ENCODE peak calls at places on chromosome 20, in four cellular contexts. N, P, R and L are unnamed samples.

GRCh38 chr20:52268184-52268583 is 76.6 kb upstream of the ZFP64 start:
- DNase-seq in N (no peak), P (no peak), R (no peak), L (no peak)

GRCh38 chr20:21509597-21510331 is 4.1 kb downstream of the NKX2-2 start:
- DNase-seq in N (no peak), P (peak; percentile 39), R (no peak), L (no peak)

GRCh38 chr20:40630723-40631631 is 58.1 kb downstream of the MAFB start:
- DNase-seq in N (no peak), P (no peak), R (no peak), L (peak; percentile 13)

GRCh38 chr20:23187759-23188158 is 101.6 kb upstream of the CD93 start:
- DNase-seq in N (no peak), P (no peak), R (peak; percentile 28), L (no peak)

GRCh38 chr20:49323622-49324238 is 45.9 kb upstream of the ZNFX1 start:
- DNase-seq in N (no peak), P (peak; percentile 41), R (no peak), L (no peak)

GRCh38 chr20:1920252-1920651 is 25.0 kb downstream of the SIRPA start:
- DNase-seq in N (no peak), P (no peak), R (no peak), L (no peak)

GRCh38 chr20:64038579-64039292 is 2.8 kb downstream of the C20orf204 start:
- DNase-seq in N (peak; percentile 80), P (peak; percentile 92), R (peak; percentile 78), L (no peak)

GRCh38 chr20:37564388-37565133 is 36.9 kb upstream of the BLCAP start:
- DNase-seq in N (no peak), P (peak; percentile 90), R (peak; percentile 44), L (peak; percentile 72)

GRCh38 chr20:43949741-43950618 is 35.3 kb downstream of the TOX2 start:
- DNase-seq in N (no peak), P (peak; percentile 70), R (peak; percentile 59), L (no peak)

GRCh38 chr20:24444531-24445190 is 24.8 kb upstream of the SYNDIG1 start:
- DNase-seq in N (no peak), P (no peak), R (no peak), L (no peak)

GRCh38 chr20:24443436-24443835 is 26.0 kb upstream of the SYNDIG1 start:
- DNase-seq in N (no peak), P (no peak), R (no peak), L (no peak)

GRCh38 chr20:24441600-24441999 is 27.8 kb upstream of the SYNDIG1 start:
- DNase-seq in N (no peak), P (no peak), R (no peak), L (no peak)

GRCh38 chr20:24445510-24446170 is 23.8 kb upstream of the SYNDIG1 start:
- DNase-seq in N (no peak), P (no peak), R (no peak), L (no peak)

DNA sequence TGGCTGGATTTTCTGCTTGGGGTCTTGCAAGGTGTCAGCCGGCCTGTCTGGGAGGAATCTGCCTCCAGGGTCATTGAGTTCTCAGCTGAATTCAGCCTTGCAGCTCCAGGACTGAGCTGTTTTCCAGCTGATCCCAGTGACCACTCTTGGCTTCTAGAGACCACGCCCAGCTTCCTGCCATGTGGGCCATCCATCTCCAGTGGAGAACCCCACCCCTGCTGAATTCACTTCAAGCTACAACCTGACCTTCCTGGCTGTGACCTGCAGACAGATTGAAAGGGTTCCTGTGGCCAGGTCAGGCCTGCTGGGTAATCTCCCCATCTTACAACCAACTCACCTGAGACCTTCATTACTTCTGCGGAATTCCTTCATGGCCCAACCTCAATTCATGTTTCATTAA is 26.5 kb upstream of the SYNDIG1 start:
- DNase-seq in N (no peak), P (no peak), R (no peak), L (no peak)
- H3K4me3 ChIP-seq in N (no peak overlapping the region), P (no peak overlapping the region), R (no peak overlapping the region), L (no peak overlapping the region)

DNA sequence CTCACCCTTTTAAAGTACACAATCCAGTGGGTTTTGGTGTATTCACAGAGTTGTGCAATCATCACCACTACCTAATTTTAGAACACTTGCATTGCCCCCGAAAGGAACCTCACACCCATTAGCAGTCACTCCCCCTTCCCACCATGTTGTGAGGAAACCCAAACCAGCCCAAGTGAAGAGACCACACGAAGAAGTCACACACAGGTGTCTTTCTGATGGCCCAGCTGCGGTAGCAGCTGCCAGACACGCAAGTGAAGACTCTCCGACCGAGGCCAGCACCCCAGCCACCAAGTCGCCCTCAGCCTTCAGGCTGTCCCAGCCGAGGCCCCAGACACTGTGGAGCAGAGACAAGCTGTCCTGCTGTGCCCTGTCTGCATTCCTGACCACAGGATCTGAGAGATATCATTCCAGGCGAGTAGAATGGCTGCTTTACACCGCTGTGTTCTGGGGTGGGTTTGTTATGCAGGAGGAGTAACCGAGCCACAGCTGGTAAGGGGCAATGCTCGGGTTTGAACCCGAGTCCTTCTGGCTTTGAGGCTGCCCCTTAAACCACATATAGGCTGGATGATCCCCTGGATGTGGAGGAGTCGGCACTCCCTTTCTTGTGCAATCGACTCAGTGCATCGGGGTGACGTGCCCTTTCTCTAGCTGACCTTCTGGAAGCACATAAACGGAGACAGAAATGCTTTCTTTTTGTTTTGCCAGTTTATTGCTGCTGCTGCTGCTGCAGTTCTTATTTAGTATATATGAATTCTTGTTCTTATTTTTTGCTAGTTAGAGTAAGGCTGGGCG is 59.0 kb upstream of the PTPN1 start:
- DNase-seq in N (peak; percentile 82), P (no peak), R (peak; percentile 61), L (no peak)
- TF ChIP-seq POLR2AphosphoS5 in N (no peak), P (no peak), R (no peak), L (no peak)

DNA sequence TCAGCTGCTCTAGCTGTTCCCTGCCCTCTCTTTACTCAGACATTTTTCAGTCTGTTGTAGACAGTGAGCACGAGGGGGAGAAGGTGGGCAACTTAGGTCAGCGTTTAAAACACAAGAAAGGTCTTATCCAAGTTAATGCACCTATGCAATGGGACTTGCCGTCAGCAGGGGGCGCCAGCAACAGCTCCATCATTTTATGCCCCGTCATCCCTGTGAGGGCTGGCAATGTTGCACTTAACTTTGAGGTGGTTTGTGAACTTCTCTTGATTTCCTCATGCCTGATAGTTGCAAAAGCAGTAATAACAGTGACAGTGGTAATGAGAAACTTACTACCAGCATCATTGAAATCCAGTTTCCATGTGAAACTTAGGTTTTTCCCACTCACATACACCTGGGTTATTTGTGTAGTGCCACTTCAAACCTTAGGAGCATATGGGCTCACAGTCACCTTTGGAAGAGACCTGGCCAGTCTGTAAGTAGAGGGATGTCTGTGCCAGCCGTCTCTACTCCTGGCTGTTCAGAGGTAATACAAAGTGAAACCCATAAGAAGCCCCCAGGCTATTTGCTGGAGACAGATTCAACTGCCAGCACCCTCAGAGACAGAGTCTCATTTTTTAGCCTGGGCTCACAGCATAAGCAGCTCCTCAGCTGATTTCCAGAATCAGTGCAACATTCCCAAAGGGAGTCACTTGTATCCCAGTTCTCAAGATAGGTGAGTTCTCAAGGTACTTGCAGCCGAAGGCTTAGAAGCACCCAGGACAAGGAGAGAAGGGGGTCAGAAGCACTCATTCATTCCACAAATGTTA is 44.8 kb upstream of the ID1 start:
- DNase-seq in N (peak; percentile 81), P (peak; percentile 68), R (peak; percentile 76), L (no peak)
- TF ChIP-seq EP300 in N (no peak), P (no peak), R (no peak), L (no peak)

DNA sequence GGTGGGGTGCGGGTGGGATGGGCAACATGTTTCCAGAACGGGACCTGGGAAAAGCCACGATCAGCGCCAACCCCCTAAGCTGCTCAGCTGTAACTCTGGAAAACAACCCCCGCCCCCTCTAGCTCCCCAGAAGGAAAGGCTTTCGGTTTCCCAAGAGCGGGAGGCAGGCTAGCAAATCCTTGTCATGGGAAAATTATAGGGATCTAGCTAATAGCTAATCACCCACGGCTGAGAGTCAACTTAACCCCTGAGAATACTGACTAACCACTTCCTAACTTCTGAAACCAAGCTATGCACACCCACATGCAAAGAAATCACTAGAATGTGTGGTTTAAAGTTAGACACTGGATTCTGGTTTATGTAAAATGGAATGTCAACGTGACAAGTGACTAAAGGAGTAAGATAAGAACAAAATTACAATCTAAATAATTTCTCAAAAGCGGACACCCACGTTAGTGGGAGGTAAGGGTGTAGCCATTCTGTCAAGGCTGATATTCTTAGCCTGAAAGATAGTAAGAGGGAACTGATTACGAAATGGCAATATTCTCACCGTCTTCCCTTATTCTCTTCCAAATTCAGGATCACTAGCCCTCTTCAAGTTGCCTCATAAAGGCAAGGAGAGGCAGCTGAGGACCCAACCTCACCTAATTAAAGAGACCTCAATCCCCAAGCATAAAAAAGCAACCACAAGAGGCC is 20.1 kb downstream of the JAG1 start:
- DNase-seq in N (peak; percentile 88), P (no peak), R (peak; percentile 41), L (no peak)
- H3K4me3 ChIP-seq in N (peak overlapping the region; percentile 40), P (no peak overlapping the region), R (no peak overlapping the region), L (peak overlapping the region; percentile 15)

GRCh38 chr20:44983095-44983674 is 16.9 kb downstream of the STK4 start:
- DNase-seq in N (no peak), P (no peak), R (no peak), L (no peak)

GRCh38 chr20:44981736-44982406 is 15.6 kb downstream of the STK4 start:
- DNase-seq in N (no peak), P (no peak), R (no peak), L (no peak)

GRCh38 chr20:44976698-44977097 is 10.4 kb downstream of the STK4 start:
- DNase-seq in N (no peak), P (no peak), R (no peak), L (no peak)

DNA sequence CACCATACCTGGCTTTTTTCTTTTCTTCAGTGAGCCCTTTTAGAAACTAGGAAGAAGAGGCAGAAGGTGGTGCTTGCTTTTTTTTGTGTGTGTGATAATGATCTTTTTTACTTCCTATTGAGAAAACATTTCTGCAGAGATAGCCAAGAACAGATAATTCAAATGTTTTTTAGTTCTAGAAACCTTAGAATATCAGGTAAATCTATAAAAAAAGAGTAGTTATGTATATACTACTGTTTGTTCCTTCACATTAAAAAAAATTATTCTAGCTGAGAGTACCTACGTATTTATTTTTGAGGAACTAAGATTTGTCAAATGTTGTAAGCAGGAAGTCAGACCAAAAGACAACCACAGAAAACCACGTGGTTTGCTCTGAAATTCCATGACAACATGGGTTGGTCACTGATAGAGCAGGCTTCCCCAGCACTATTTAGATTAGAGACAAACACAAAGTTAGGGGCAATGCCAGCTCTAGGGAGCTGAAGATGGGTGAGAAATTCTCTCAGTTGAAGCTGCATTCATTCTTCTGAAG is 12.8 kb downstream of the STK4 start:
- DNase-seq in N (no peak), P (no peak), R (peak; percentile 46), L (no peak)
- TF ChIP-seq POLR2AphosphoS5 in N (no peak), P (no peak), R (no peak), L (no peak)

GRCh38 chr20:59350330-59351147 is 50.1 kb downstream of the EDN3 start:
- DNase-seq in N (no peak), P (no peak), R (no peak), L (no peak)
- TF ChIP-seq EP300 in N (no peak), P (no peak), R (no peak), L (no peak)

GRCh38 chr20:62433655-62434054 is 6.3 kb upstream of the RBBP8NL start:
- DNase-seq in N (peak; percentile 86), P (no peak), R (peak; percentile 53), L (no peak)
- H3K4me3 ChIP-seq in N (no peak overlapping the region), P (no peak overlapping the region), R (no peak overlapping the region), L (no peak overlapping the region)

GRCh38 chr20:47503685-47504084 is 2.0 kb downstream of the NCOA3 start:
- DNase-seq in N (no peak), P (no peak), R (no peak), L (no peak)

GRCh38 chr20:47501117-47501482 is 587 bp upstream of the NCOA3 start:
- DNase-seq in N (no peak), P (no peak), R (no peak), L (peak; percentile 13)

GRCh38 chr20:47502801-47503239 is 1.1 kb downstream of the NCOA3 start:
- DNase-seq in N (no peak), P (peak; percentile 39), R (no peak), L (peak; percentile 24)

GRCh38 chr20:47501483-47502270 is at the start of gene NCOA3:
- DNase-seq in N (peak; percentile 95), P (peak; percentile 98), R (peak; percentile 96), L (peak; percentile 93)

GRCh38 chr20:47502271-47502730 is 614 bp downstream of the NCOA3 start:
- DNase-seq in N (no peak), P (no peak), R (peak; percentile 33), L (peak; percentile 60)
- TF ChIP-seq POLR2AphosphoS5 in N (no peak), P (no peak), R (no peak), L (no peak)